ENCODE peak calls at places on chromosomes 4 and X, in eight cellular contexts. J is endodermal cell, L is osteocyte, N is foreskin fibroblast, V is dorsolateral prefrontal cortex, S is neural crest cell, Q is left lung, W is progenitor cell of endocrine pancreas. B is an unnamed sample.

GRCh38 chr4:78417603-78418002 is 134.0 kb upstream of the ANXA3 start:
- DNase-seq in J (peak; percentile 50), W (no peak), Q (no peak), V (no peak), N (no peak), L (no peak), S (no peak), B (no peak)

GRCh38 chr4:82201805-82202636 is 171.8 kb downstream of the HNRNPD start:
- DNase-seq in S (peak; percentile 63), Q (no peak), L (no peak), W (peak; percentile 21), V (no peak), N (peak; percentile 32), J (peak; percentile 87), B (peak; percentile 68)

GRCh38 chr4:78070731-78071282 is 13.7 kb downstream of the FRAS1 start:
- DNase-seq in J (no peak), S (no peak), W (no peak), V (no peak), L (no peak), N (no peak), Q (no peak), B (no peak)

GRCh38 chrX:68498044-68498507 is 775 bp upstream of the YIPF6 start:
- DNase-seq in N (no peak), W (no peak), L (no peak), Q (no peak), J (no peak), S (no peak), V (no peak), B (peak; percentile 3)

GRCh38 chrX:78103001-78103634 is 930 bp upstream of the PGK1 start:
- DNase-seq in Q (no peak), L (no peak), N (no peak), S (no peak), V (no peak), W (no peak), J (no peak), B (no peak)

GRCh38 chrX:77014655-77015377 is 432.4 kb upstream of the FGF16 start:
- DNase-seq in S (peak; percentile 40), V (peak; percentile 4), N (no peak), J (peak; percentile 72), L (no peak), Q (no peak), W (no peak), B (peak; percentile 11)

GRCh38 chrX:34659575-34659974 is 2.5 kb upstream of the TMEM47 start:
- DNase-seq in L (no peak), Q (no peak), S (no peak), J (peak; percentile 64), N (peak; percentile 25), W (no peak), V (no peak), B (no peak)

GRCh38 chr4:15976456-15977096 is 13.6 kb upstream of the FGFBP2 start:
- DNase-seq in V (no peak), W (no peak), Q (no peak), L (no peak), S (no peak), J (peak; percentile 79), N (no peak), B (no peak)

GRCh38 chr4:4555916-4556315 is 14.1 kb upstream of the STX18 start:
- DNase-seq in Q (no peak), L (no peak), J (no peak), V (no peak), N (peak; percentile 82), S (no peak), W (no peak), B (no peak)

GRCh38 chr4:95580226-95580625 is 31.5 kb upstream of the UNC5C start:
- DNase-seq in L (no peak), S (no peak), W (no peak), V (no peak), J (peak; percentile 67), Q (no peak), N (no peak), B (no peak)

GRCh38 chrX:72101597-72102037 is 30.1 kb downstream of the RTL5 start:
- DNase-seq in S (no peak), N (no peak), V (no peak), Q (no peak), L (no peak), J (peak; percentile 76), W (no peak), B (no peak)

GRCh38 chrX:39309018-39309620 is 507.9 kb downstream of the MID1IP1 start:
- DNase-seq in J (no peak), Q (no peak), W (no peak), S (no peak), V (no peak), N (peak; percentile 2), L (no peak), B (no peak)

GRCh38 chr4:146179784-146180405 is 4.4 kb downstream of the LSM6 start:
- DNase-seq in V (no peak), L (no peak), S (no peak), Q (no peak), J (peak; percentile 69), W (no peak), N (no peak), B (no peak)

GRCh38 chr4:146175541-146176453 is at the start of gene LSM6:
- DNase-seq in N (peak; percentile 94), J (peak; percentile 94), L (peak; percentile 94), S (peak; percentile 73), Q (peak; percentile 95), W (peak; percentile 56), V (peak; percentile 91), B (peak; percentile 72)
- TF ChIP-seq CTCF in N (peak; percentile 3), J (peak; percentile 26), L (no peak), S (peak; percentile 26), Q (peak; percentile 23), W (peak; percentile 30), V (peak; percentile 31), B (no peak)

GRCh38 chr4:6087669-6088068 is 69.4 kb upstream of the C4orf50 start:
- DNase-seq in J (peak; percentile 89), N (no peak), Q (no peak), L (no peak), S (peak; percentile 50), W (no peak), V (peak; percentile 60), B (peak; percentile 72)
- TF ChIP-seq CTCF in J (peak; percentile 87), N (peak; percentile 16), Q (peak; percentile 37), L (peak; percentile 50), S (peak; percentile 67), W (peak; percentile 72), V (peak; percentile 50), B (peak; percentile 67)

GRCh38 chr4:142567199-142567598 is 278.9 kb downstream of the INPP4B start:
- DNase-seq in L (no peak), N (no peak), V (no peak), J (peak; percentile 72), W (no peak), Q (no peak), S (no peak), B (no peak)
- TF ChIP-seq CTCF in L (no peak), N (no peak), V (no peak), J (peak; percentile 54), W (no peak), Q (no peak), S (no peak), B (no peak)

DNA sequence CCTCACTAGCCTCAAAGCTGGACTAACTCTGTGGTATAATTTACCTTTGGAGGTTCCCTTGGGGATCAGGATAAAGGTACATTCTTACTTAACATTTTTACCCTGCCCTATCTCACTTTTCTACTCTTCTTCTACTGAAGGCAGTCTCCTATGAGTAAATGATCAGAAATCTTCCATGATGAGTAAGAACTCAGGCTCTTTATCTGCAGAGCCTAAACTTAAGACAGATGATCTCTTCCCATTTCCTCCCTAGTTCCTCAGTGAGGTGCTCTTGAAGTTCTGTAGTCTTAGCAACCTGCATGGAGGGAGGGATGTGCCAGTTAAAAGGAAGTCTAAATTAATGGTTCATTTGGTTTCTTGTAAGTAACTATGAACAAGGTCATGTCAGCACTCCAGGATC is 295.7 kb downstream of the SLC7A11 start:
- DNase-seq in S (no peak), W (no peak), Q (no peak), V (no peak), L (no peak), N (peak; percentile 56), J (no peak), B (no peak)
- TF ChIP-seq CTCF in S (no peak), W (no peak), Q (no peak), V (no peak), L (no peak), N (no peak), J (no peak), B (no peak)

GRCh38 chr4:145180298-145181090 is at the start of gene OTUD4:
- DNase-seq in N (peak; percentile 99), J (peak; percentile 97), L (peak; percentile 97), V (peak; percentile 97), W (peak; percentile 93), S (peak; percentile 80), Q (peak; percentile 100), B (peak; percentile 93)
- TF ChIP-seq CTCF in N (peak; percentile 9), J (peak; percentile 40), L (no peak), V (no peak), W (peak; percentile 31), S (peak; percentile 17), Q (no peak), B (no peak)

DNA sequence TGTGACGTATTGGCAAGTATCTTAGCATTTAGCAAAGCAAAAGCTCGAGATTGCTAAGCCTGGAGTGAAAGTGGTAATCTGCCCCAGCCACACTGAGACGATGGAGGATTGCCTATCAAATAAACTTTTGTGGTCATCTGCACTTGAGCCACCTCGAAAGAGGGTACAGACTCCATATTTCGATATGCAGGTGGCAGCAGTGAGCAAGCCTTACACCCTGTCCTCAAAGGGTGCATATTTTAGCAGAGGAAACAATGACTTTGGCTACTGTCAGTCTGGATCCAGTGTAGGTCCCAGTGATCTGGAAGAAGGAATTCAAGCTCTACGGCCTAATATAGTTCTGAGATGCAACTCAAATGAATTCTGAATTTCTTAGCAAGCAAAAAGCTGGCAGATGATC is 153.9 kb downstream of the ATG4A start:
- DNase-seq in W (no peak), L (no peak), S (no peak), J (peak; percentile 49), N (no peak), V (no peak), Q (no peak), B (no peak)
- TF ChIP-seq CTCF in W (no peak), L (no peak), S (no peak), J (peak; percentile 43), N (no peak), V (no peak), Q (no peak), B (no peak)